ENCODE peak calls at places on chromosome 17, in six cellular contexts. O, Z, I, S, P and C are unnamed samples.

GRCh38 chr17:83176956-83177583 is 97.7 kb downstream of the METRNL start:
- DNase-seq in O (no peak), Z (no peak), I (no peak), S (no peak), P (no peak), C (no peak)

GRCh38 chr17:2690165-2691068 is 21.1 kb downstream of the CLUH start:
- DNase-seq in O (no peak), Z (no peak), I (no peak), S (no peak), P (peak), C (no peak)

GRCh38 chr17:27385626-27386025 is 70.6 kb upstream of the KSR1 start:
- DNase-seq in O (no peak), Z (no peak), I (no peak), S (no peak), P (no peak), C (no peak)

GRCh38 chr17:56596741-56597494 is 3.4 kb downstream of the NOG start:
- DNase-seq in O (no peak), Z (no peak), I (no peak), S (no peak), P (no peak), C (no peak)

GRCh38 chr17:79861371-79862216 is 22.4 kb upstream of the CBX4 start:
- DNase-seq in O (no peak), Z (no peak), I (no peak), S (no peak), P (no peak), C (no peak)

GRCh38 chr17:47830991-47831933 is at the start of the genes LRRC46 and MRPL10:
- DNase-seq in O (peak), Z (peak), I (peak), S (peak), P (peak), C (peak)

GRCh38 chr17:83160443-83161297 is 81.3 kb downstream of the METRNL start:
- DNase-seq in O (no peak), Z (no peak), I (no peak), S (no peak), P (no peak), C (no peak)

GRCh38 chr17:77534137-77534536 is 393.4 kb downstream of the SEC14L1 start:
- DNase-seq in O (no peak), Z (no peak), I (no peak), S (no peak), P (no peak), C (no peak)

GRCh38 chr17:70288540-70289290 is 119.4 kb downstream of the KCNJ2 start:
- DNase-seq in O (no peak), Z (no peak), I (no peak), S (peak), P (no peak), C (no peak)

GRCh38 chr17:16820161-16820877 is 130.3 kb downstream of the CCDC144A start:
- DNase-seq in O (no peak), Z (no peak), I (no peak), S (no peak), P (no peak), C (no peak)

GRCh38 chr17:32525116-32525515 is 38.3 kb downstream of the CDK5R1 start:
- DNase-seq in O (no peak), Z (no peak), I (no peak), S (no peak), P (no peak), C (no peak)

GRCh38 chr17:6505425-6506142 is 50.8 kb downstream of the PITPNM3 start:
- DNase-seq in O (no peak), Z (no peak), I (no peak), S (no peak), P (no peak), C (peak)

GRCh38 chr17:31595666-31596381 is 204.3 kb downstream of the RAB11FIP4 start:
- DNase-seq in O (no peak), Z (no peak), I (no peak), S (no peak), P (no peak), C (no peak)

GRCh38 chr17:79294459-79295071 is 219.9 kb downstream of the ENGASE start:
- DNase-seq in O (peak), Z (no peak), I (peak), S (peak), P (peak), C (peak)

GRCh38 chr17:56468840-56469239 is 124.7 kb upstream of the NOG start:
- DNase-seq in O (no peak), Z (no peak), I (no peak), S (no peak), P (no peak), C (no peak)

GRCh38 chr17:78527345-78527744 is 49.9 kb downstream of the DNAH17 start:
- DNase-seq in O (no peak), Z (no peak), I (no peak), S (no peak), P (no peak), C (no peak)

GRCh38 chr17:43540821-43541674 is 5.1 kb downstream of the ETV4 start:
- DNase-seq in O (no peak), Z (no peak), I (no peak), S (peak), P (no peak), C (no peak)

GRCh38 chr17:14813649-14814048 is 451.5 kb downstream of the PMP22 start:
- DNase-seq in O (no peak), Z (no peak), I (peak), S (peak), P (peak), C (no peak)

GRCh38 chr17:41464682-41465081 is 2.5 kb downstream of the KRT32 start:
- DNase-seq in O (peak), Z (no peak), I (no peak), S (no peak), P (no peak), C (peak)

GRCh38 chr17:46995841-46996571 is 17.0 kb upstream of the RPRML start:
- DNase-seq in O (no peak), Z (no peak), I (no peak), S (no peak), P (no peak), C (peak)

GRCh38 chr17:72250206-72250605 is 129.4 kb downstream of the SOX9 start:
- DNase-seq in O (no peak), Z (no peak), I (no peak), S (no peak), P (no peak), C (no peak)

GRCh38 chr17:72937687-72938086 is 154.8 kb downstream of the SLC39A11 start:
- DNase-seq in O (no peak), Z (no peak), I (no peak), S (no peak), P (no peak), C (no peak)

GRCh38 chr17:50689956-50690886 is 17.5 kb downstream of the ANKRD40 start:
- DNase-seq in O (no peak), Z (no peak), I (no peak), S (peak), P (no peak), C (no peak)
- TF ChIP-seq MYC in O (no peak), Z (no peak), I (no peak), S (no peak), P (no peak), C (no peak)

DNA sequence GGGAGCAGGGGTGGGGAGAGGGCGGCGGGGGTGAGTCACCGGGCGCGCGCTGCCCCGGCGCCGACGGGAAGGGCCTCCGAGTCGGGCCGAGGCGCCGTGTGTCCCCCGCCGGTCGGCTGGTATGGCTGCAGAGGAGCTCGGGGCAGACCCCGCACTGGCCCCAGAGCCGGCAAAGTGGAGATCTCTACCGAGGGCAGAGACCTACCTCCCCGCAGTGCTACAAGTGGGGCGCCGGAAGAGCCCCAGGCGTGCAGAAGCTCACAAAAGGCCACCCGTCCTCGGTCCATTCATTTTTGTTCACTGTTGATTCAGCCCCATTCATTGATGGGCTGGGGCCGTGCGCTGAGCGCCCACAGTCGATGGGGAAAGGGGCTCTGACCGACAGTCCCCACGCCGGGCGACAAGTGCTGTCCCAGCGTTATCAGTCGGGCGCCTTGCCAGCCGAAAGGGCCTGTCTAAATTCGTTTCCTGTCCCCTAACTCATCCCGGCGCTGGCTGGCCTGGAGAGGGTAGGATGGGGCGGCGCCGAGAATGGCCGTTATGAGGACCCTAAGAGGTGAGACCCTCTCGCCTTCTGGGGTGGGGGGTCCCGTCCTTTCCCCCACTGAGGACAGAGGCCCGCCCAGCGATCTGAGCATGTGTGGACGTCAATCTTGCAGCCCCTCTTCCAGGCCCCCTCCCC is 703 bp upstream of the ENO3 start:
- DNase-seq in O (peak), Z (no peak), I (peak), S (peak), P (peak), C (peak)
- TF ChIP-seq POLR2A in O (peak), Z (peak), I (peak), S (peak), P (peak), C (no peak)

GRCh38 chr17:7854851-7855642 is at the start of gene TMEM88:
- DNase-seq in O (no peak), Z (no peak), I (no peak), S (no peak), P (no peak), C (peak)

GRCh38 chr17:7852262-7852670 is 2.6 kb upstream of the TMEM88 start:
- DNase-seq in O (no peak), Z (no peak), I (no peak), S (no peak), P (no peak), C (no peak)

GRCh38 chr17:7854078-7854777 is 638 bp upstream of the TMEM88 start:
- DNase-seq in O (no peak), Z (no peak), I (no peak), S (no peak), P (no peak), C (no peak)

GRCh38 chr17:7852919-7853692 is 1.8 kb upstream of the TMEM88 start:
- DNase-seq in O (no peak), Z (no peak), I (no peak), S (no peak), P (no peak), C (no peak)

DNA sequence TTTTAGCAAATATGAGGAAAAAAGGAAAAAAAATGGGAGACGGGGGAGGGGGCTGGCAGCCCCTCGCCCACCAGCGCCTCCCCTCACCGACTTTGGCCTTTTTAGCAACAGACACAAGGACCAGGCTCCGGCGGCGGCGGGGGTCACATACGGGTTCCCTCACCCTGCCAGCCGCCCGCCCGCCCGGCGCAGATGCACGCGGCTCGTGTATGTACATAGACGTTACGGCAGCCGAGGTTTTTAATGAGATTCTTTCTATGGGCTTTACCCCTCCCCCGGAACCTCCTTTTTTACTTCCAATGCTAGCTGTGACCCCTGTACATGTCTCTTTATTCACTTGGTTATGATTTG is 1.2 kb upstream of the TMEM88 start:
- DNase-seq in O (no peak), Z (no peak), I (no peak), S (no peak), P (no peak), C (no peak)
- TF ChIP-seq MYC in O (no peak), Z (no peak), I (no peak), S (no peak), P (no peak), C (no peak)

DNA sequence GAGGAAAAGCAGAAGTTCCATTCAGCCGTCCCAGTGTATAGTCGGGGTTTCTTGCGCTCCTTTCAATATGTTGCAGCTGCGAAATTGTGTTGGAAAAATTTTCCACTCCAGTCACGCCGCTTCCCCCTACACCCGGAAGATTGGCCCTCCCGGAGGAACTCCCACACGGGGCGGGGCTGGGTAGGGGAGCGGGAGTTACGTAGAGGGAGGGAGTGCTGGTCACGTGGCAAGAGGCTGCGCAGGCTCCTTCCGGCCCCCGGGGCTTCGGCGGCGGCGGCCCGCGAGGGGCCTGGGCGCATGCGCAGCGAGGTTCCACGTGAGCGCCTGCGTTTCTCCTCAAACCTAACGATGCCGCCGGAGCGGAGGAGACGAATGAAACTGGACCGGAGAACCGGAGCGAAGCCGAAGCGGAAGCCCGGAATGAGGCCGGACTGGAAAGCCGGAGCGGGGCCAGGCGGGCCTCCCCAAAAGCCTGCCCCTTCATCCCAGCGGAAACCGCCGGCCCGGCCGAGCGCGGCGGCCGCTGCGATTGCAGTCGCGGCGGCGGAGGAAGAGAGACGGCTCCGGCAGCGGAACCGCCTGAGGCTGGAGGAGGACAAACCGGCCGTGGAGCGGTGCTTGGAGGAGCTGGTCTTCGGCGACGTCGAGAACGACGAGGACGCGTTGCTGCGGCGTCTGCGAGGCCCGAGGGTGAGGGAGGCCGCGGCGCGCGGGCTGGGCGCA is at the start of gene UTP18:
- DNase-seq in O (peak), Z (peak), I (peak), S (peak), P (peak), C (peak)
- TF ChIP-seq POLR2A in O (peak), Z (peak), I (peak), S (peak), P (peak), C (peak)